ENCODE peak calls at places on chromosomes 12 and 14, in five cellular contexts. N is H1, R is body of pancreas, S is testis, E is HCT116. G is an unnamed sample. For H3K4me1, the result is how much of the 10 kb centered on the place peaks cover.

GRCh38 chr14:50087350-50088116 is 28.8 kb downstream of the VCPKMT start:
- DNase-seq in N (no peak), R (no peak), S (no peak), E (no peak), G (no peak)

GRCh38 chr14:104137297-104138097 is 890 bp upstream of the KIF26A start:
- DNase-seq in N (peak), R (peak), E (no peak), S (peak), G (no peak)

GRCh38 chr14:58026219-58026618 is 125.8 kb downstream of the ARMH4 start:
- DNase-seq in R (no peak), E (no peak), S (no peak), N (no peak), G (no peak)

GRCh38 chr12:1398673-1399072 is 195.7 kb downstream of the FBXL14 start:
- DNase-seq in S (no peak), E (no peak), R (no peak), N (no peak), G (no peak)

GRCh38 chr14:103733651-103734050 is 18.0 kb downstream of the ZFYVE21 start:
- DNase-seq in R (no peak), E (no peak), N (no peak), S (no peak), G (no peak)

GRCh38 chr14:92719890-92720323 is 28.5 kb downstream of the LGMN start:
- DNase-seq in R (no peak), N (no peak), E (no peak), S (peak), G (no peak)

GRCh38 chr12:2101798-2102197 is 49.0 kb downstream of the CACNA1C start:
- DNase-seq in N (no peak), R (no peak), E (no peak), S (no peak), G (no peak)

GRCh38 chr12:39272934-39273770 is 169.8 kb downstream of the KIF21A start:
- DNase-seq in E (peak), N (peak), R (peak), S (peak), G (no peak)

GRCh38 chr14:91554535-91555332 is 44.6 kb upstream of the PPP4R3A start:
- DNase-seq in E (no peak), S (no peak), R (no peak), N (no peak), G (no peak)

GRCh38 chr14:37223947-37224474 is 26.3 kb downstream of the MIPOL1 start:
- DNase-seq in R (no peak), S (no peak), E (no peak), N (no peak), G (no peak)

GRCh38 chr12:59067068-59067467 is 146.8 kb upstream of the LRIG3 start:
- DNase-seq in N (no peak), E (no peak), R (no peak), S (no peak), G (no peak)

GRCh38 chr12:93243689-93244513 is 133.8 kb upstream of the NUDT4 start:
- DNase-seq in E (no peak), N (no peak), S (no peak), R (peak), G (no peak)

GRCh38 chr14:23022849-23023499 is 11.7 kb downstream of the PSMB5 start:
- DNase-seq in S (no peak), R (no peak), N (no peak), E (no peak), G (no peak)

GRCh38 chr12:59031313-59031712 is 111.0 kb upstream of the LRIG3 start:
- DNase-seq in R (no peak), S (no peak), E (no peak), N (no peak), G (no peak)

GRCh38 chr14:55803506-55804197 is 223.6 kb downstream of the KTN1 start:
- DNase-seq in S (no peak), R (no peak), E (peak), N (no peak), G (no peak)

GRCh38 chr12:67433393-67434175 is 164.4 kb downstream of the CAND1 start:
- DNase-seq in R (no peak), S (no peak), E (no peak), N (no peak), G (no peak)

GRCh38 chr12:70919597-70920035 is 922 bp downstream of the PTPRR start:
- DNase-seq in N (no peak), S (no peak), R (no peak), E (no peak), G (no peak)

GRCh38 chr12:110581951-110582285 is 1.2 kb downstream of the PPTC7 start:
- DNase-seq in S (peak), N (no peak), R (no peak), E (no peak), G (no peak)

DNA sequence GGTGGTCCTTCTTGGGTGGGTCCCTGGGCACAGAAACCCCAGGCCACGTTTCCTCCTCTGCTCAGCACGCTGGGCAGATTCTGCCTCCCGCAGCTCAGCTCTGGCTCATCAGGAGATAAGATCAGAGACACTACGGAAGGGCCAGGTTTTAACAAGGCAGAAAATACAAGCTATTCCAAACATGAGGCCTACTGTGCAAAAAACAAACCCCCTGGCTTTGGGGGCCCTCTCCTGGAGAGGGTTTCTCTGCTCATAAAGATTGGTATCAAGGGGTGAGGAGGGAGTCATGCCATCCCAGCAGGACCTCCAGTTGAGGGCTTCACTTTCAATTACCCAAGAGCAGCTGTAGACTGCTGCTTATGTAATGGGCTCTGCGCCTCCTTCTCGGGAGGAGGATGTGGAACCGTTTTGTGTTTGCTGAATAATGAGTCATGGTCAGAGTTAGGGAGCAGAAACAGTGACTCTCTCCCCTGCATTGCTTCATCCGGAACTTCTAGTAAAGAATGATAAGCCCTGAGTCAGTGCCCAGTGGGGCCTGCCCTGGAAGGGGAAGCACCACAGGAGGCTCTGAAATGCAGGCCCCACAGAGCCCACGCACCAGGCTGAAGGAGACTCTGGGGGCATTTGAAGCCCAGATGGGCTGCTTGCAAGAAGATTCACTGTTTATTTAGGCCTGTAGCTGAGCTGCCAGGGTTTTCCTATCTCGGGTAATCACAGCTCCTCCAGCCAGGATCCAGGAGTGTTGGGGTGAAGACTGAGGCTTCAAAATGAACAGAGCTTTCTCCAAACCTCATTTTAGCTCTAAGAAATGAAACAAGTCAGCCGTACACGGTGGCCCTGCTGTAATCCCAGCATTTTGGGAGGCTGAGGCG is 79.3 kb downstream of the SSPN start:
- DNase-seq in S (peak), N (no peak), R (peak), E (peak), G (peak)
- TF ChIP-seq POLR2A in S (no peak), N (no peak), R (peak), E (no peak), G (no peak)

GRCh38 chr12:47362131-47362686 is 282.4 kb upstream of the AMIGO2 start:
- DNase-seq in S (no peak), R (no peak), E (no peak), N (no peak), G (no peak)

GRCh38 chr12:47364251-47364650 is 284.5 kb upstream of the AMIGO2 start:
- DNase-seq in R (no peak), N (no peak), S (no peak), E (no peak), G (no peak)

GRCh38 chr12:47360771-47361388 is 281.1 kb upstream of the AMIGO2 start:
- DNase-seq in R (no peak), E (no peak), S (no peak), N (no peak), G (no peak)

GRCh38 chr12:47366203-47366978 is 286.6 kb upstream of the AMIGO2 start:
- DNase-seq in S (no peak), N (no peak), R (no peak), E (no peak), G (no peak)

DNA sequence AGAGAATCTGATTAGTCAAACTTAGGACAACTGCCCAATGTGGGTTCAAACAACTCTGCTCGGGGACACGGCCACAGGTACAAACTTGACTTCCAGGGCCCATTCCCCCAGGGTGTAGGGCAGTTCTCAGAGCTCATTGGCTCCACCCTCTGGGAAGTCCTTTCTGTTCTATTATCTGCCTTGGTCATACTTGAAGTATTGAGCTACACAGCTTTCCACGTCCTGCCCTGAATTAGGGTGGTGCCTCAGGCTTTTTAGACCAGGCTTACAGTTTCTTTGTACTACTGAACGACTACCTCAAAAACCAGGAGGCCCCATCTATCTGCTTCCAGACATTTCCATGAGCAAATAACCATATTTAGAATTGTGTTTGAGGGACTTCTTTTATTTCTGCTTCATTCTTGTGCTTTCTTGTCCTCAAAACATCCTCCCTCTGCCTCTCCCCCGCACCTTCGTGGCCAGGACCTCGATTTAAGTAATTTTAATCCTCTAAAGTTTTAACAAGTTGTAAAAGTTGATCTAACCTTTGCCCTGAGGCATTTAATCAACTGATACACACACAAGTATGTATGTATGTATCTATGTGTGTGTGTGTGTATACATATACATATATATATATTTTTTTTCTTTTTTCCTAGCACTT is 281.8 kb upstream of the AMIGO2 start:
- DNase-seq in R (no peak), N (no peak), E (no peak), S (peak), G (peak)
- H3K4me1 ChIP-seq in R (under half), N (under half), E (under half), S (under half), G (under half)

GRCh38 chr14:105471823-105472495 is 2.7 kb upstream of the CRIP2 start:
- DNase-seq in S (no peak), E (no peak), R (no peak), N (no peak), G (no peak)

GRCh38 chr14:105473677-105474477 is 744 bp upstream of the CRIP2 start:
- DNase-seq in S (peak), E (peak), R (peak), N (peak), G (peak)

GRCh38 chr14:105474478-105475268 is at the start of gene CRIP2:
- DNase-seq in E (no peak), S (no peak), R (no peak), N (peak), G (no peak)

GRCh38 chr14:105472496-105472991 is 2.1 kb upstream of the CRIP2 start:
- DNase-seq in S (no peak), E (no peak), R (peak), N (no peak), G (no peak)

DNA sequence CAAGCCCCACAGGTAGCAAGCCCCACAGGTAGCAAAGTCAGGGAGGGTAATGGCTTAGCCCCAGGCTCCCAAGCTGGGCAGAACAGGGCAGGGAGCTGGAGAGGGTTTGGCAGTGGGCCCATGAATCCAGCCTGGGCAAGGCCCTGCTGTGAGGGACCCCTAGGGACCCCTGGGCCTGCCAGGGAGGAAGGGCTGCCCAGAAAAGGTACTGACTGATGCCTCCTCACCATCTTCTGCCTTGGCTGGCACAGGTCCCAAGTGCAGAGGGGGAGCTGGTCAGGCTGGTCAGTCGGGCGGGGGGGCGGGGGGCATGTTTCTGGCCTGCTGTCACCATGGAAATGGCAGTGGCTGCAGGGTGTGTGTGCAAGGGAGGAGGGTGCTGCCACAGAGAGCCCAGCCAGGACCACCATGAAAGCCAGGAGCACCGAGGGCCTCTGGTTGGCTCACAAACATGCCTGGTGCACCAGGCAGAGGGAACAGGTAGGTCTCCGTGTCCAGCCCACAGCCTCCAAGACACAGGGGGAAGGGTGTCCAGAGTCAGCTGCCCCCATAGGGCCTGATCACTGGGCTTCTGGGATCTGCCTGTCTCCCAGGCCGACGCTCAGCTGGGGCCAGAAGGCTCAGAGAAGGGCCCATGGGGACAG is 1.5 kb upstream of the CRIP2 start:
- DNase-seq in S (no peak), E (no peak), R (peak), N (no peak), G (no peak)
- H3K4me3 ChIP-seq in S (peak), E (peak), R (no peak), N (no peak), G (peak)

GRCh38 chr14:102554835-102555819 is 37.3 kb upstream of the RCOR1 start:
- DNase-seq in E (no peak), S (peak), R (peak), N (peak), G (no peak)
- TF ChIP-seq POLR2A in E (no peak), S (no peak), R (peak), N (no peak), G (peak)

GRCh38 chr12:106109168-106109910 is 29.4 kb downstream of the NUAK1 start:
- DNase-seq in S (no peak), R (no peak), N (no peak), E (no peak), G (no peak)
- H3K4me1 ChIP-seq in S (under half), R (half or more), N (under half), E (under half), G (under half)

GRCh38 chr12:57474430-57474829 is 5.2 kb downstream of the ARHGAP9 start:
- DNase-seq in R (no peak), S (no peak), N (no peak), E (no peak), G (no peak)

GRCh38 chr12:57473886-57474285 is 5.8 kb downstream of the ARHGAP9 start:
- DNase-seq in S (no peak), R (no peak), N (no peak), E (no peak), G (no peak)

GRCh38 chr12:57476162-57476992 is 3.3 kb downstream of the ARHGAP9 start:
- DNase-seq in N (peak), E (no peak), R (no peak), S (peak), G (no peak)

GRCh38 chr12:57474862-57475261 is 4.8 kb downstream of the ARHGAP9 start:
- DNase-seq in N (no peak), S (no peak), R (no peak), E (no peak), G (no peak)

GRCh38 chr12:57475271-57476161 is 4.2 kb downstream of the ARHGAP9 start:
- DNase-seq in E (no peak), S (peak), N (peak), R (peak), G (no peak)
- H3K4me3 ChIP-seq in E (no peak), S (peak), N (peak), R (peak), G (peak)

DNA sequence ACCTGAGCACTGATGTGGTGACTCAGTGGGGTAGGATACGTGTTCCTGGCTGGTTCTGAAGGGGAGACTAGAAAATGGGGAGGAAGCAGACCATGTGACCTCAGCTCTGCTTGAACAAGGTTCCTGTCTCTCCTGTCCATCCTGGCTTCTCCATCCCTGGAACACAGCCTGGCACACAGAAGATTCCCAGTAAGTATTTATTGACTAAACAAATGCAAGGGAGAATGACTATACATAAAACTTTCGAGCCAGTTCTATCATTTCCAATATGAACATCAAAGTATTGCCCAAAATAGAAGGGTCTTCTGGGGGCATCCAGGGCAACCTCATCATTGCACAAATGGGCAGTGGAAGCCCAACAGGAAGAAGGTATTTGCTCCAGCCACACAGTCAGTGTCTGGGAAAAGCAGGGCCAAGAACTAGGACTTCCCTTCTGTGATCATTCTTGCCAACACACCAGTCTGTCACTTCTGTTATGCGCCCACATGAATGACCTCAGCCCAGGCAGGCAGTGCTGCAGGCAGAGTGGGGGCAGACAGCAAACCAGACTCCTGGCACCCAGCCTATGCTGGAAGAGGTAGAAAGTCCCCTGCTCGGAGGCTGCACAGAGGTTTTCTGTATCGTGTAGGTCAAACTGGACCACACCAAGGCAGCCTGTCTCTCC is 5.6 kb upstream of the SERPINA9 start:
- DNase-seq in S (no peak), E (no peak), R (no peak), N (no peak), G (no peak)
- TF ChIP-seq POLR2A in S (no peak), E (no peak), R (no peak), N (no peak), G (no peak)

DNA sequence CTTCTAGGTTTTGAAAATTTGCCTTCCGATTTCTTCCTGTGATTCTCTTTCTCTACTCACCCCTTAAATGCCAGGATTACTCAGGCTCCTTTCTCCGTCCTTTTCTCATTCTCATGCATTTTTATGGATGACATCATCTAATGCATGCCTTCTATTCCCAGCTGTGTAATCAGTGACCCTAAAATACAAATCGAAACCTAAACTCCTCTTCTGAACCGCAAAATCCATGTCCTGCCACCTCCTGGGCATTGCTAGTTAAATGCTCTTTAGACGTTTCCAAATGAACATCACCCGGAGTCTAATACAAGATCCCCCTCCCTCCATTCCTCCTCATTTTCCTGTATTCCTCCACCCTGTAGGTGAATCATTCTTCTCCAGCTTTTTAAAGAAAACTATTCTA is 1703.1 kb upstream of the FLRT2 start:
- DNase-seq in E (no peak), R (no peak), S (no peak), N (no peak), G (no peak)
- H3K4me1 ChIP-seq in E (under half), R (under half), S (under half), N (under half), G (under half)

DNA sequence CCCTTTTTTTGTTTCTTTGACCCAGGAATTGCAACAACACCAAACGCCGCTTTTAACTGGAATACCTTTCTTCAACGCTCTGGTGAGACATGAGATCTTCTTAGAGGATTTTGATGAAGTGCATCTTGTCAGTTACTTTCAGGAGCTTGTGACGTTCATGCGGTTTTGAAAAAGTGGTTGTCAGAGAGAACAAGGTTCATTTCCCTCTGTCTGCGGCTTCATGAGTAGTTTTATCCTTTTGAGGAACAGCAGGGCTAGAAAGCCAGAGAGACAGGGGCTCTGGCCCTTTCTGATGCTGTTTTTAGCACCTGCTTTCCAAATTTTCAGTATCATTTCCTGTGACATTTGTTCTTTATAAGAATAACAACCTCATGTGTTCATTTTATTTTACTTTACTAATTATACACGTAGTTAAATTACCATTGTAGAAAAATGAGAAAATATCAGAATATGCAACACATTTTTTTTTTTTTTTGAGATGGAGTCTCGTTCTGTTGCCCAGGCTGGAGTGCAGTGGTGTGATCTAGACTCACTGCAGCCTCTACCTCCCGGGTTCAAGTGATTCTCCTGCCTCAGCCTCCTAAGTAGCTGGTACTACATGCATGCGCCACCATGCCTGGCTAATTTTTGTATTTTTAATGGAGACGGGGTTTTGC is 61.8 kb downstream of the GLT1D1 start:
- DNase-seq in E (no peak), S (no peak), N (no peak), R (no peak), G (no peak)
- H3K4me3 ChIP-seq in E (no peak), S (no peak), N (no peak), R (no peak), G (no peak)

GRCh38 chr12:42238240-42239140 is at the start of gene YAF2:
- DNase-seq in N (peak), S (peak), R (peak), E (peak), G (peak)
- TF ChIP-seq POLR2A in N (no peak), S (no peak), R (peak), E (no peak), G (peak)

G was measured in esophagus squamous epithelium.